ENCODE peak calls at places on chromosomes 5 and 9, in ten cellular contexts. P, J, F, V, N, C, K, Y, X and I are unnamed samples.

GRCh38 chr9:109329274-109330258 is 8.7 kb upstream of the EPB41L4B start:
- DNase-seq in P (peak), J (no peak), F (no peak), V (peak), N (peak), C (peak), K (peak), Y (no peak), X (peak), I (peak)

GRCh38 chr5:2324788-2325187 is 426.7 kb downstream of the IRX2 start:
- DNase-seq in P (no peak), J (no peak), F (no peak), V (no peak), N (no peak), C (no peak), K (no peak), Y (no peak), X (no peak), I (no peak)

GRCh38 chr5:32805966-32806626 is 95.0 kb downstream of the NPR3 start:
- DNase-seq in P (no peak), J (peak), F (peak), V (peak), N (peak), C (no peak), K (no peak), Y (peak), X (no peak), I (peak)

GRCh38 chr5:178214160-178214803 is 9.9 kb downstream of the HNRNPAB start:
- DNase-seq in P (no peak), J (no peak), F (no peak), V (no peak), N (no peak), C (no peak), K (no peak), Y (no peak), X (no peak), I (no peak)

GRCh38 chr5:76608833-76609232 is 14.4 kb downstream of the F2RL2 start:
- DNase-seq in P (no peak), J (no peak), F (no peak), V (peak), N (peak), C (no peak), K (no peak), Y (no peak), X (no peak), I (peak)

GRCh38 chr9:97632406-97632991 is 669 bp downstream of the TSTD2 start:
- DNase-seq in P (peak), J (peak), F (peak), V (peak), N (no peak), C (no peak), K (peak), Y (peak), X (peak), I (peak)

GRCh38 chr9:94757158-94757557 is 30.7 kb downstream of the AOPEP start:
- DNase-seq in P (no peak), J (peak), F (peak), V (peak), N (peak), C (no peak), K (no peak), Y (no peak), X (no peak), I (peak)

GRCh38 chr9:111148994-111149759 is 110.9 kb upstream of the LPAR1 start:
- DNase-seq in P (peak), J (no peak), F (no peak), V (no peak), N (no peak), C (no peak), K (no peak), Y (no peak), X (no peak), I (peak)

GRCh38 chr9:115443890-115444289 is 325.9 kb upstream of the TNC start:
- DNase-seq in P (no peak), J (no peak), F (no peak), V (no peak), N (no peak), C (no peak), K (no peak), Y (no peak), X (no peak), I (no peak)

GRCh38 chr5:175382171-175382570 is 61.8 kb downstream of the DRD1 start:
- DNase-seq in P (no peak), J (no peak), F (no peak), V (no peak), N (no peak), C (no peak), K (no peak), Y (no peak), X (no peak), I (no peak)

GRCh38 chr5:83331842-83332241 is 139.7 kb upstream of the VCAN start:
- DNase-seq in P (no peak), J (no peak), F (peak), V (peak), N (no peak), C (peak), K (no peak), Y (peak), X (no peak), I (no peak)

GRCh38 chr5:181217111-181217804 is 5.8 kb upstream of the TRIM41 start:
- DNase-seq in P (peak), J (no peak), F (no peak), V (peak), N (peak), C (peak), K (peak), Y (peak), X (peak), I (peak)

GRCh38 chr5:60541980-60542379 is 158.0 kb downstream of the DEPDC1B start:
- DNase-seq in P (no peak), J (no peak), F (no peak), V (peak), N (peak), C (no peak), K (no peak), Y (peak), X (no peak), I (peak)

GRCh38 chr9:123614503-123615258 is 258.7 kb downstream of the CRB2 start:
- DNase-seq in P (no peak), J (no peak), F (no peak), V (no peak), N (no peak), C (no peak), K (no peak), Y (no peak), X (no peak), I (no peak)

GRCh38 chr5:91636351-91636750 is 253.2 kb upstream of the ARRDC3 start:
- DNase-seq in P (no peak), J (no peak), F (no peak), V (no peak), N (no peak), C (no peak), K (no peak), Y (no peak), X (no peak), I (no peak)

GRCh38 chr5:116577064-116577788 is 2.6 kb upstream of the SEMA6A start:
- DNase-seq in P (no peak), J (no peak), F (no peak), V (no peak), N (no peak), C (no peak), K (no peak), Y (no peak), X (no peak), I (no peak)

DNA sequence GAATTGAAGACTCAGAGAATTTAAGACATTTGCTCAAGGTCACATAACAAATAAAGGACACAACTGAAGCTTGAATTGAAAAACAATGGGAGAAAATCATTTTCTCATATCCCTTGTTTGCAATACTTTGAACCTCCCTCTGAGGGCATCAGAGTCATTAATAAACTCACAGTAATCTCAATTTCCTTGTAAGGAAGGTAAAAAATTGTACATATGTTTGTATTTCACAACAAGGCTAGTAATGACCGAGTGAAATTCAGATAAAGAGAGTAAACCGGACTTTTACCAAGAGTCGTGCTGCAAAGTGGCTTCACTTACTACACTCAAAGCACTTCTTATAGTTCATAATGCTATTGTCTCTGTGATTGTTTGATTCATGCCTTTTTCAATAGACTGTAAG is 665.0 kb downstream of the NR2F1-AS1 start:
- DNase-seq in P (no peak), J (no peak), F (no peak), V (peak), N (peak), C (no peak), K (no peak), Y (peak), X (no peak), I (peak)
- TF ChIP-seq CTCF in P (no peak), J (no peak), F (peak), V (peak), N (peak), C (peak), K (peak), Y (peak), X (no peak), I (peak)

GRCh38 chr9:137113385-137114159 is 961 bp downstream of the DPP7 start:
- DNase-seq in P (no peak), J (no peak), F (no peak), V (no peak), N (no peak), C (peak), K (no peak), Y (no peak), X (no peak), I (no peak)
- H3K4me3 ChIP-seq in P (peak), J (peak), F (peak), V (peak), N (no peak), C (no peak), K (no peak), Y (peak), X (no peak), I (peak)

DNA sequence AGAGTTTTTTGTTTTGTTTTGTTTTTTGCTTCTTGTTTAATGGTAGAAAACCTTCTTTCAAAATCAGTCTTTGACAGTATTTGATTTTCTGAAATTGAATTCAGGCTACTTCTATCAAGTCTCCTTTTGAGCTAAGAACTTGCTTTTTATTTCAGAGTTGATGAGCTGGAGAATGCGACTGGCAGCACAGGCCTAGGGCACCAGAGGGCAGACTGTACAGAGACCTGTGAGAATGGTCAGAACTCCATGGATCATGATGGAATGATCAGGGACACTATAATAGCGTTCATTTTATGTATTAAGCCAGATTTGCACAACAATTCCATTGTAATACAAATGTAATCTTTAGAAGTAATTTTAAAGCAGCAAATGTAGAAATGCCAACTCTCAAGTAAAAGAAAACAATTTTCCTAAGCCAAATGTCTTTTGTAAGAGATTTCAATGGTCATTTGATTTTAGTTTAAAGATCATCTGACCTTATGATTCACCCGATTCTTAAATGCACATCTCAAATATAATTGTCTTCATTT is 902.4 kb downstream of the NR2F1-AS1 start:
- DNase-seq in P (no peak), J (no peak), F (no peak), V (no peak), N (no peak), C (peak), K (peak), Y (no peak), X (no peak), I (peak)
- TF ChIP-seq CTCF in P (no peak), J (no peak), F (no peak), V (no peak), N (peak), C (peak), K (no peak), Y (peak), X (no peak), I (peak)

DNA sequence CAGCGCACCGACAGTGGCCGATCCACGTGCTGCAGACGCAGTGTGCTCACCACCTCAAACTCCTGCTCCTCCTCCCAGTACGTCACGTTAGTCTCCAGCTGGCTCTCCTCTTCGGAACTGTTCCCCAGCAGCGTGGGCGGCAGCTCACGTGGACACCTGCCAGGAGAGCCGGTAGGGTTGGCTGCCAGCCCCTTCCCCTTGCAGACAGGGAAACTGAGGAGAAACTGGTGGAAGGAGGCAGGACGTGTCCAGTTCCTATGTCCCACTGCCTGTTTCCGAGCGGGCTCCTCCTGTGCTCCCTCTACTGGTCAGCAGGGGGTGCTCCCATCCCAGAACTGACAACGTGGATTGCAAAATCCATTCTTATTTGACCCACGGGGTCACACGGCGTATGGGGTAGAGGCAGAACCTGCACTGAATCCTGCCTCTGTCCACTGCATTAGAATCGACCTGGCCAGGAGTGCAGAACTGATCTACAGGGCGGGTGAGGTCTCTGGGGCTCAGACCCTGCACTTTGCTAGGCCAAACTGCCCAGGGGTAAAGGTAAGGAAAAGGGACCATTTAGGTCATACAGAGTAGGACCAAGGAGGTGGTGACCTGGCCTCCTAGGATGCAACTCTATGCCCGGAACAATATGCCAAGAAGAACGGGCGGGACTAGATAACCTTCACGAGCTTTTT is 25.7 kb downstream of the PDGFRB start:
- DNase-seq in P (peak), J (no peak), F (no peak), V (peak), N (peak), C (peak), K (peak), Y (peak), X (peak), I (peak)
- H3K4me3 ChIP-seq in P (peak), J (no peak), F (no peak), V (no peak), N (no peak), C (no peak), K (no peak), Y (no peak), X (peak), I (no peak)

GRCh38 chr5:140791111-140791510 is 3.5 kb upstream of the PCDHA2 start:
- DNase-seq in P (no peak), J (no peak), F (no peak), V (no peak), N (no peak), C (no peak), K (no peak), Y (no peak), X (no peak), I (no peak)

GRCh38 chr5:140795259-140795641 is 598 bp downstream of the PCDHA2 start:
- DNase-seq in P (no peak), J (no peak), F (no peak), V (no peak), N (no peak), C (no peak), K (no peak), Y (no peak), X (no peak), I (peak)

GRCh38 chr5:140796718-140797095 is 2.1 kb downstream of the PCDHA2 start:
- DNase-seq in P (no peak), J (no peak), F (no peak), V (no peak), N (no peak), C (no peak), K (no peak), Y (no peak), X (no peak), I (no peak)

DNA sequence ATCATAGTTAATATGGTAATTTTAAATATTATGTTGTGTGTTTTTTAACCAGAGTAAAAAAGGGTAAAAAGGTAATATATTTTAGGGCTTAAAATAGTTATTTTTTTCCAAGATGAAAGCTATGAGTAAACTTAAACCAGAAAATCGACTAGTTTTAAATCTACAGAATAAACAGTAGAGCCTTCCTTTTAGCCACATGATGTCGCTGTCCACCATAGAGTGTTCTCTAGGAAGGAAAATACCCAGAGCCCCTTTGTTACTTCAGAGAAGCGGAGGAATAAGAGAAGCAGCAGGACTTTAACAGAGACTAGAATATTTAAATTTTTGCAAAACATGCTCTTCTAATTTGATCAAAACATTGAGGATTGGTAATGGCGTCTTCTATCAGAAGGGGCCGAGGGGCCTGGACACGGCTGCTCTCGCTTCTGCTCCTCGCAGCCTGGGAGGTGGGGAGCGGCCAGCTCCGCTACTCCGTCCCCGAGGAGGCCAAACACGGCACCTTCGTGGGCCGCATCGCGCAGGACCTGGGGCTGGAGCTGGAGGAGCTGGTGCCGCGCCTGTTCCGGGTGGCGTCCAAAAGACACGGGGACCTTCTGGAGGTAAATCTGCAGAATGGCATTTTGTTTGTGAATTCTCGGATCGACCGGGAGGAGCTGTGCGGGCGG is at the start of gene PCDHA2:
- DNase-seq in P (no peak), J (no peak), F (no peak), V (no peak), N (no peak), C (no peak), K (no peak), Y (no peak), X (no peak), I (no peak)
- TF ChIP-seq CTCF in P (no peak), J (no peak), F (no peak), V (no peak), N (no peak), C (no peak), K (peak), Y (no peak), X (no peak), I (no peak)

GRCh38 chr9:136050706-136051567 is 44.2 kb downstream of the NACC2 start:
- DNase-seq in P (no peak), J (no peak), F (no peak), V (peak), N (peak), C (peak), K (no peak), Y (no peak), X (no peak), I (no peak)
- H3K4me3 ChIP-seq in P (peak), J (peak), F (peak), V (peak), N (peak), C (peak), K (no peak), Y (peak), X (peak), I (peak)